ENCODE peak calls at places on chromosomes 7 and 10, in six cellular contexts. H, R, P, E, Z and Y are unnamed samples.

GRCh38 chr10:18260308-18260971 is 120.2 kb downstream of the CACNB2 start:
- DNase-seq in H (peak; percentile 7), R (no peak), P (no peak), E (no peak), Z (no peak), Y (no peak)

GRCh38 chr10:88786032-88786770 is 16.3 kb upstream of the LIPM start:
- DNase-seq in H (no peak), R (peak; percentile 43), P (no peak), E (no peak), Z (no peak), Y (no peak)

GRCh38 chr7:129650056-129650758 is 38.7 kb downstream of the NRF1 start:
- DNase-seq in H (no peak), R (no peak), P (no peak), E (no peak), Z (no peak), Y (no peak)

GRCh38 chr10:17238445-17239275 is 10.6 kb downstream of the VIM start:
- DNase-seq in H (peak; percentile 70), R (no peak), P (no peak), E (no peak), Z (no peak), Y (no peak)

GRCh38 chr7:133070562-133070961 is 11.3 kb downstream of the CHCHD3 start:
- DNase-seq in H (peak; percentile 19), R (no peak), P (no peak), E (no peak), Z (no peak), Y (no peak)

GRCh38 chr7:18762189-18762588 is 266.6 kb downstream of the HDAC9 start:
- DNase-seq in H (no peak), R (no peak), P (no peak), E (no peak), Z (no peak), Y (no peak)

GRCh38 chr7:80659120-80660055 is 20.9 kb downstream of the CD36 start:
- DNase-seq in H (no peak), R (no peak), P (no peak), E (no peak), Z (no peak), Y (no peak)

GRCh38 chr7:21916176-21916575 is 29.5 kb downstream of the CDCA7L start:
- DNase-seq in H (no peak), R (no peak), P (no peak), E (no peak), Z (no peak), Y (no peak)

GRCh38 chr10:77582710-77583115 is 54.9 kb downstream of the KCNMA1 start:
- DNase-seq in H (no peak), R (no peak), P (no peak), E (no peak), Z (no peak), Y (peak; percentile 89)

GRCh38 chr10:109967739-109968088 is 40.1 kb upstream of the ADD3 start:
- DNase-seq in H (peak; percentile 62), R (no peak), P (no peak), E (no peak), Z (no peak), Y (no peak)
- H3K4me1 ChIP-seq in H (peaks cover 57% of the 10 kb centered on the region), R (peaks cover 9% of the 10 kb centered on the region), P (peaks cover 4% of the 10 kb centered on the region), E (no peaks in the 10 kb centered on the region), Z (peaks cover 7% of the 10 kb centered on the region), Y (peaks cover 2% of the 10 kb centered on the region)

GRCh38 chr10:30462513-30462912 is 28.5 kb downstream of the MAP3K8 start:
- DNase-seq in H (no peak), R (no peak), P (no peak), E (no peak), Z (no peak), Y (no peak)
- H3K4me1 ChIP-seq in H (peaks cover 3% of the 10 kb centered on the region), R (peaks cover 45% of the 10 kb centered on the region), P (no peaks in the 10 kb centered on the region), E (no peaks in the 10 kb centered on the region), Z (no peaks in the 10 kb centered on the region), Y (no peaks in the 10 kb centered on the region)

GRCh38 chr10:8811201-8811600 is 756.7 kb downstream of the GATA3 start:
- DNase-seq in H (no peak), R (no peak), P (no peak), E (no peak), Z (no peak), Y (no peak)

GRCh38 chr10:8817303-8817702 is 762.8 kb downstream of the GATA3 start:
- DNase-seq in H (no peak), R (no peak), P (no peak), E (no peak), Z (no peak), Y (no peak)

GRCh38 chr10:8810677-8811076 is 756.2 kb downstream of the GATA3 start:
- DNase-seq in H (no peak), R (no peak), P (no peak), E (no peak), Z (no peak), Y (no peak)

DNA sequence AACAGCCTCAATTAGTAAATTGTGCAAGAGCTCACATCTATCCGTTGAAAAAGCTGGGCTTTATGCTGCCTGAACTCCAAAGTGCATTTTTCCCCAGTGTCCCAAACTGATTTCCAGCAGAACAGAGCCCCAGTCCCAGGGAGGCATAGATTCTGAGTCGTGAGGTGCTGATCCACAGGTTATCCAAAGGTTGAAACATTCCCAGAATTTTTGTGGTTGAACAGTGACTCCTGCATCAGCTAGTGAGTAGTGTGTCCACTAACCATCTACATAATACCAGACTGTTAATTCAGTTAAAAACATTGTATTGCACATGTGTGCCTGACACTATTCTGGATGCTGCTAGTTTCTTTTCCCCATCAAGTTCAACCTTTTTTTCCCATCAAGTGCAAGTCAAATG is 761.5 kb downstream of the GATA3 start:
- DNase-seq in H (no peak), R (no peak), P (no peak), E (no peak), Z (no peak), Y (no peak)
- H3K4me1 ChIP-seq in H (no peaks in the 10 kb centered on the region), R (no peaks in the 10 kb centered on the region), P (no peaks in the 10 kb centered on the region), E (no peaks in the 10 kb centered on the region), Z (no peaks in the 10 kb centered on the region), Y (peaks cover 27% of the 10 kb centered on the region)

GRCh38 chr7:158664406-158664805 is 40.2 kb downstream of the NCAPG2 start:
- DNase-seq in H (no peak), R (no peak), P (no peak), E (no peak), Z (no peak), Y (no peak)
- H3K4me1 ChIP-seq in H (no peaks in the 10 kb centered on the region), R (no peaks in the 10 kb centered on the region), P (no peaks in the 10 kb centered on the region), E (no peaks in the 10 kb centered on the region), Z (no peaks in the 10 kb centered on the region), Y (no peaks in the 10 kb centered on the region)

DNA sequence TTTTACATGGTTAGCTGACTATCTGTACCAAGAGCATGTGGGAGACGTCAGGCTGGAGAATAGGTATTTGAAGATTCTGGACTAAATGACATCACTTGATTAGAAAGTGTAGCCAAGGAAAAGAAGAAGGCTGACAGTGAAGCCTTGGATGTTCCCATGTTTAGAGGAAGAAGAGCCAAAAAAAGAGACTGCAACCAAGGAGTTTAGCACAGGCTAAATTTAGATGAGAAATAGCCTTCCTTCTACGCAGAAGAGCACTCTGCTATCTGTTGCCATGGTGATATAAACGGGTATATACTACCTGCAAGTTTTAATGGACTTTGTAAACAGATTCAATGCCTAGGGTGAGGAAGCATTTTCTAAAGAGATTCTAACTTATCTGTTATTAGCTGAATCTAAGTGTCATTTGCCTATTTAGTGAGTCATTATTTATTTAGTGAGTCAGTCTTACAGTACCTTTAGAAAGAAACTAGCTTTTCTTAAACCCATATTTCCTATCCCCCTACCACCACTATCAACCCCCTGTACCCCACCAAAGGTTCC is 69.8 kb downstream of the CDK6 start:
- DNase-seq in H (no peak), R (no peak), P (no peak), E (no peak), Z (no peak), Y (no peak)
- H3K4me1 ChIP-seq in H (no peaks in the 10 kb centered on the region), R (peaks cover 19% of the 10 kb centered on the region), P (peaks cover 8% of the 10 kb centered on the region), E (no peaks in the 10 kb centered on the region), Z (peaks cover 7% of the 10 kb centered on the region), Y (peaks cover 79% of the 10 kb centered on the region)